ENCODE peak calls at places on chromosome 3, in eight cellular contexts. Y is NCI-H1092 treated with DMSO at 0.1 percent for 48 hours, K is SW480, R is germinal center, T is HTR-8/SVneo, D is EH, N is HEK293T, J is iPS-NIHi11. O is an unnamed sample.

GRCh38 chr3:111903067-111903511 is 44.0 kb downstream of the PHLDB2 start:
- DNase-seq in T (peak), N (no peak), K (peak), Y (no peak), R (no peak), J (peak), D (peak), O (peak)

GRCh38 chr3:56801151-56801596 is 575 bp downstream of the ARHGEF3 start:
- DNase-seq in D (no peak), N (no peak), K (no peak), T (no peak), R (no peak), J (no peak), Y (no peak), O (no peak)

GRCh38 chr3:182710557-182711157 is 82.6 kb upstream of the ATP11B start:
- DNase-seq in K (peak), Y (peak), R (peak), N (peak), T (peak), D (peak), J (peak), O (peak)

GRCh38 chr3:134486577-134487041 is 752 bp downstream of the CEP63 start:
- DNase-seq in D (peak), R (peak), K (peak), Y (peak), T (no peak), N (no peak), J (no peak), O (no peak)

GRCh38 chr3:101665851-101666250 is 11.1 kb downstream of the ZBTB11 start:
- DNase-seq in T (no peak), N (no peak), Y (no peak), J (no peak), D (no peak), K (no peak), R (no peak), O (no peak)

GRCh38 chr3:104596551-104596950 is 770.2 kb upstream of the ALCAM start:
- DNase-seq in N (peak), D (peak), K (peak), J (peak), T (peak), Y (peak), R (peak), O (peak)

GRCh38 chr3:136503056-136503455 is 249.1 kb downstream of the STAG1 start:
- DNase-seq in D (no peak), K (no peak), J (no peak), R (no peak), N (no peak), T (no peak), Y (no peak), O (no peak)

GRCh38 chr3:14148041-14148985 is 23.5 kb downstream of the TMEM43 start:
- DNase-seq in K (no peak), J (peak), R (no peak), Y (no peak), T (peak), D (no peak), N (peak), O (peak)

GRCh38 chr3:82133070-82133606 is 371.7 kb upstream of the GBE1 start:
- DNase-seq in J (peak), N (peak), Y (peak), T (peak), D (peak), R (peak), K (peak), O (peak)

GRCh38 chr3:123618768-123619484 is 34.1 kb upstream of the HACD2 start:
- DNase-seq in N (no peak), R (no peak), Y (peak), T (no peak), J (no peak), K (no peak), D (peak), O (no peak)

GRCh38 chr3:151766454-151766853 is 32.7 kb downstream of the AADACL2 start:
- DNase-seq in T (peak), D (peak), N (no peak), Y (no peak), K (no peak), R (no peak), J (no peak), O (no peak)

GRCh38 chr3:96430019-96430541 is 384.3 kb upstream of the EPHA6 start:
- DNase-seq in N (no peak), Y (no peak), D (no peak), T (no peak), K (no peak), J (no peak), R (no peak), O (no peak)

GRCh38 chr3:42660898-42661297 is 7.4 kb downstream of the ZBTB47 start:
- DNase-seq in R (peak), N (no peak), T (no peak), J (peak), Y (no peak), D (peak), K (peak), O (no peak)

GRCh38 chr3:194370753-194371152 is 1.2 kb upstream of the LRRC15 start:
- DNase-seq in N (no peak), K (no peak), Y (no peak), R (no peak), J (no peak), D (no peak), T (no peak), O (no peak)

GRCh38 chr3:190497809-190498208 is 16.1 kb upstream of the IL1RAP start:
- DNase-seq in Y (no peak), K (no peak), J (no peak), D (no peak), T (no peak), N (no peak), R (no peak), O (no peak)

GRCh38 chr3:79729096-79729495 is 38.7 kb downstream of the ROBO1 start:
- DNase-seq in J (peak), K (no peak), Y (no peak), N (peak), D (no peak), T (peak), R (no peak), O (no peak)

GRCh38 chr3:55935241-55935640 is 448.1 kb upstream of the WNT5A start:
- DNase-seq in Y (peak), J (no peak), K (no peak), D (no peak), R (no peak), N (peak), T (no peak), O (peak)

GRCh38 chr3:64031540-64032533 is 8.5 kb upstream of the PSMD6 start:
- DNase-seq in R (no peak), Y (no peak), T (no peak), D (peak), J (no peak), K (no peak), N (no peak), O (no peak)

GRCh38 chr3:48607519-48607918 is 1.9 kb downstream of the UQCRC1 start:
- DNase-seq in R (no peak), T (no peak), J (no peak), D (peak), K (no peak), Y (no peak), N (no peak), O (no peak)

GRCh38 chr3:122691195-122691594 is 10.6 kb downstream of the PARP14 start:
- DNase-seq in T (no peak), J (no peak), D (peak), Y (no peak), N (no peak), K (no peak), R (no peak), O (no peak)

GRCh38 chr3:100756441-100756840 is 47.1 kb downstream of the TFG start:
- DNase-seq in J (no peak), K (no peak), R (no peak), Y (no peak), N (no peak), T (no peak), D (peak), O (no peak)

GRCh38 chr3:43015572-43016512 is 36.7 kb downstream of the GASK1A start:
- DNase-seq in N (no peak), R (no peak), D (no peak), Y (no peak), K (no peak), J (no peak), T (no peak), O (no peak)